ENCODE peak calls at places on chromosomes 2 and 18, in nine cellular contexts. N is heart left ventricle, E is left ventricle myocardium inferior, K is WERI-Rb-1, M is small intestine, O is aorta, Y is adrenal gland, S is HL-60, Z is IMR-90. D is an unnamed sample.
A peak's percentile ranks its signal among the peaks of the same experiment; 100 is the strongest.

GRCh38 chr18:70394672-70395071 is 105.8 kb downstream of the SOCS6 start:
- DNase-seq in M (no peak), S (no peak), N (no peak), E (no peak), K (no peak), Y (no peak), O (no peak), Z (no peak), D (no peak)

GRCh38 chr18:67875936-67876335 is 359.4 kb upstream of the DSEL start:
- DNase-seq in Z (peak; percentile 45), O (no peak), E (no peak), M (no peak), Y (no peak), N (no peak), S (no peak), K (no peak), D (no peak)

GRCh38 chr18:80247403-80247916 is at the start of gene PARD6G:
- DNase-seq in Y (peak; percentile 86), E (peak; percentile 85), N (peak; percentile 88), O (peak; percentile 96), Z (peak; percentile 60), M (peak; percentile 56), S (peak; percentile 31), K (peak; percentile 94), D (peak; percentile 80)

GRCh38 chr18:70415823-70416488 is 127.1 kb downstream of the SOCS6 start:
- DNase-seq in M (peak; percentile 84), O (no peak), S (no peak), N (no peak), E (no peak), Z (no peak), K (peak; percentile 89), Y (no peak), D (no peak)

GRCh38 chr2:138779451-138780440 is at the start of gene NXPH2:
- DNase-seq in O (no peak), E (no peak), S (no peak), Y (no peak), N (no peak), Z (no peak), M (no peak), K (peak; percentile 14), D (peak; percentile 9)

GRCh38 chr2:224958873-224959272 is 83.4 kb downstream of the DOCK10 start:
- DNase-seq in O (no peak), Z (no peak), S (no peak), K (no peak), Y (no peak), E (no peak), N (no peak), M (no peak), D (no peak)

GRCh38 chr18:7926526-7926925 is 359.4 kb downstream of the PTPRM start:
- DNase-seq in O (no peak), N (no peak), E (no peak), Z (no peak), K (peak; percentile 23), M (peak; percentile 62), Y (no peak), S (no peak), D (peak; percentile 48)

GRCh38 chr2:84888401-84889276 is 7.8 kb upstream of the TRABD2A start:
- DNase-seq in S (peak; percentile 84), M (peak; percentile 67), O (no peak), N (no peak), K (no peak), E (no peak), Z (peak; percentile 83), Y (peak; percentile 53), D (peak; percentile 76)

GRCh38 chr2:147888665-147889064 is 43.8 kb downstream of the ACVR2A start:
- DNase-seq in E (no peak), Z (no peak), N (no peak), Y (no peak), O (no peak), M (no peak), K (no peak), S (no peak), D (no peak)
- H3K4me3 ChIP-seq in E (no peak overlapping the region), Z (no peak overlapping the region), N (no peak overlapping the region), Y (no peak overlapping the region), O (no peak overlapping the region), M (no peak overlapping the region), K (no peak overlapping the region), S (no peak overlapping the region), D (no peak overlapping the region)

DNA sequence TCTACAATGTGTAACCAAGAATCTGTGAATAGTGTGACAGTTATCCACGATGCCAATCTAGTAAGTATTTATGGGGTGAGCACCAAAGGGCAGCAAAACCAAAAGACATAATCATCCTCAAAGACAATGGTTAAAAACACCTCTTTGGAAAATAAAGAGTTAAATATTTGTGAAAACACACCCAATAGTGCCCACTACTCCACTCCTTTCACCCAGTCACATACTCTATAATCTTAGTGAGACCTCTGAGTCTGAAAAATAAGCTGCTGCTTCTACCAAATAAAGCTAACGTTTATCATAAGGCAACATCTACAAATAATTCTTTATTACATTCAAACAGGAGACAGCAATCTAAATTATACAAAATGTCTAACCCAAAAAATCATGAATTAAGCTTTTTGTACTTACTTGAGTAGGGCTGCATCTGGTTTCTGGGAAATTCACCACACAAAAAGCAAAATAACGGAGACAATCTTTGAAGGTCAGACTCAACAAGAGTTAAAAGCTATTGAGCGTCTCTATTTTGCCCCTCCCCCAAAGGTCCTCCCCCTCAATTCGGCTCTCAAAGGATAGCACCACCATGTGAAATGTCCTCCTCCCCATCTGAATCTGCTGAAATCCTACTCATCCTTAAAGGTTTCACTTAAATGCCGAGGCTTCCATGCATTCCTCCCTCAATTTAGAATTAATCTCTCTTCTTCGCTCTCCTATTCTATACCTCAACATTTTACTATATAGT is 2.0 kb downstream of the RAPH1 start:
- DNase-seq in S (no peak), N (no peak), Z (peak; percentile 36), E (no peak), M (no peak), Y (peak; percentile 37), O (no peak), K (no peak), D (peak; percentile 71)
- H3K27ac ChIP-seq in S (no peak overlapping the region), N (peak overlapping the region; percentile 95), Z (no peak overlapping the region), E (peak overlapping the region; percentile 93), M (no peak overlapping the region), Y (no peak overlapping the region), O (no peak overlapping the region), K (no peak overlapping the region), D (no peak overlapping the region)

GRCh38 chr2:172735646-172736418 is at the start of gene RAPGEF4:
- DNase-seq in E (no peak), N (no peak), O (no peak), K (peak; percentile 40), M (no peak), Z (no peak), S (no peak), Y (no peak), D (peak; percentile 69)

GRCh38 chr2:172740871-172741270 is 5.2 kb downstream of the RAPGEF4 start:
- DNase-seq in O (no peak), S (no peak), N (no peak), Y (no peak), E (no peak), Z (no peak), M (no peak), K (no peak), D (no peak)

GRCh38 chr2:172739651-172740050 is 4.0 kb downstream of the RAPGEF4 start:
- DNase-seq in O (no peak), M (no peak), K (no peak), Z (no peak), N (no peak), Y (no peak), E (no peak), S (no peak), D (no peak)

GRCh38 chr2:172734711-172735645 is 667 bp upstream of the RAPGEF4 start:
- DNase-seq in Y (no peak), K (no peak), S (no peak), O (no peak), N (no peak), Z (no peak), E (no peak), M (no peak), D (peak; percentile 14)

DNA sequence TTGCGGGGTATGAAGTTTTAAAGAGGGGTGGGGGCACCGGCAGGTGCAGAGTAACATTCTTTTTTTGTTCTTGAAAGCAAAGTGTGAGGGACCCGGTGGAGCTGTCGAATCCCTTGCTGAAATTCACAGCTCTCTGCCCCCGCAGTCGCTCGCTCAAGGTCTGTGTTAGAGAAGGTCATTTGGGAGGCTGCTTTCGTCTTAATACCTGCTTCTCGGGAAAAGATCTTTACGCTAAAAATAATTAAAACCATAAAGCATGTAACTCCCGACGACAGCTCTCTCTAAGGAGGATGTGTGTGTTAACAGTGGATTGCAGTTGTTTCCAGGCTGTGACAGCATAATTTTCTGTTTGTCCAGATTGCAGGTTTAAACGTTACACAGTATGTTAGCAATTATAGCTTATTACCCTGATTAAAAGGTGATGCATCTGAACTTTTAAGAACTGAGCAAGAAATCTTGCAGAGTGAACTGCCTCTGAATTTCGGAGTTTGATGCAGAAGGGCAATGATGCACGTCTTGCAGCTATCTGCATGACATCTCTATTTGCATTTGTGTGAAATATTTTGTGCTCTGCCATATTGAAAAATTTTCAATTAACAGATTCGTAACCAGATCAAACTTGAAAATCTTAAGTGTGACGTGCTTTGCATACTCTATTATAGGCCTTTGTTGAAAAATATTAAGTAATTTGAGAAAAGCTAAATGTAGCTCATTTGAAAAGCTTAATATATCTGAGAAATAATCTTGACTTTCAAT is 952 bp downstream of the RAPGEF4 start:
- DNase-seq in N (no peak), M (no peak), K (no peak), O (no peak), E (no peak), Y (no peak), S (no peak), Z (no peak), D (peak; percentile 23)
- H3K4me3 ChIP-seq in N (peak overlapping the region; percentile 55), M (no peak overlapping the region), K (peak overlapping the region; percentile 74), O (peak overlapping the region; percentile 46), E (peak overlapping the region; percentile 71), Y (peak overlapping the region; percentile 63), S (peak overlapping the region; percentile 44), Z (peak overlapping the region; percentile 81), D (peak overlapping the region; percentile 44)

DNA sequence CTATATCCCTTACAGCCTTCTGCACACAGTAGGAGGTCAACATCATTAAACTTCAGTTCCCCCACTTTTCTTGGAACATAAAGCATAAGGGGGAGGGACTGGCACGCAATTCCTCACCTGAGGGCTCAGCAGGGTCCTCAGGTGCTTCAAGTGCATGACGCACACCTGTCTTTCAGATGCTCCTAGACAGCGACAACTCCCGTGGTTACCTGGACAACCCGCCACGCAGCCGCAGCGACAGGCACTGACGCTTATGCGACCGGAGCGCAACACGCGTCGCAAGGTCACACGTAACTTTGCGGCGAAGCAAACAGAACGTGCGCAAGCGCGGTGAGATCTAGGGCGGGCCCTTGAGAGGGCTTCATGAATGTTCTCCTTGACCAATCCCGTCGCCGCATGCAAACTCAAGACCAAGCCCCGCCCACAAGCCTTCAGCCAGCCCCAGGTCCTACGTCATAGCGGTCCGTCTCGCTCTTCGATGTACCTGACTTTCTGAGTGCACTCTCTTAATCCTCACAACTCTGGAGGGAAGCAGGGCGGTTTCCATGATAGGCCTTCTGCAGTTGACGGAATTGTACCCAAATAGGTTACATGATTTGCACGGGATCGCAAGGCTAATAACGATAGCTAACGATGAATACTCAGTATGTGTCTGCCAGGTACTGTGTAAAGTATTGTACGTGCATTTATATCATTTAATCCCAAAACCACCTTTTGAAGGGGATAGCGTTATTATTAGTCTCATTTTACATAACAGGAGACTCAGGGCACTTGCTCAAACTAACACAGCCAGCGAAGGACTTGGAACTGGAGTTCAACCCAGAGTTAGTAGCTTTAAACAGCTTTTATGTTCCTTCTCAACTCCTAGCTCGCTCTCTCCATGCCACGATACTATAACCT is at the start of gene IFT172:
- DNase-seq in K (peak; percentile 99), O (peak; percentile 99), Z (peak; percentile 98), N (peak; percentile 99), E (peak; percentile 99), S (peak; percentile 100), Y (peak; percentile 100), M (peak; percentile 100), D (peak; percentile 100)
- H3K27ac ChIP-seq in K (peak within 1 kb of the TSS; percentile 22), O (peak within 1 kb of the TSS; percentile 39), Z (peak within 1 kb of the TSS; percentile 18), N (peak within 1 kb of the TSS; percentile 83), E (peak within 1 kb of the TSS; percentile 69), S (peak within 1 kb of the TSS; percentile 64), Y (peak within 1 kb of the TSS; percentile 96), M (peak within 1 kb of the TSS; percentile 59), D (peak within 1 kb of the TSS; percentile 22)

GRCh38 chr2:29000954-29001353 is 19.9 kb downstream of the TOGARAM2 start:
- DNase-seq in S (no peak), Y (no peak), E (no peak), K (no peak), M (no peak), N (no peak), O (no peak), Z (no peak), D (no peak)
- H3K4me3 ChIP-seq in S (no peak overlapping the region), Y (no peak overlapping the region), E (no peak overlapping the region), K (no peak overlapping the region), M (no peak overlapping the region), N (no peak overlapping the region), O (no peak overlapping the region), Z (no peak overlapping the region), D (no peak overlapping the region)